ENCODE peak calls at places on chromosomes 11 and 22, in eight cellular contexts. R, D, S, P, O, N, C and Q are unnamed samples.

GRCh38 chr11:103222801-103223200 is 113.6 kb downstream of the DYNC2H1 start:
- DNase-seq in R (no peak), D (no peak), S (no peak), P (peak), O (no peak), N (no peak), C (no peak), Q (no peak)

GRCh38 chr11:121035823-121036222 is 11.9 kb downstream of the TBCEL start:
- DNase-seq in R (no peak), D (no peak), S (no peak), P (peak), O (no peak), N (no peak), C (peak), Q (no peak)

GRCh38 chr22:22882033-22882717 is 5.4 kb upstream of the IGLL5 start:
- DNase-seq in R (peak), D (no peak), S (no peak), P (no peak), O (no peak), N (no peak), C (peak), Q (peak)

GRCh38 chr11:113314389-113315301 is at the start of gene TTC12:
- DNase-seq in R (peak), D (peak), S (peak), P (peak), O (peak), N (peak), C (peak), Q (peak)

GRCh38 chr11:41963406-41963805 is 504.0 kb upstream of the LRRC4C start:
- DNase-seq in R (no peak), D (no peak), S (no peak), P (no peak), O (no peak), N (no peak), C (no peak), Q (no peak)

GRCh38 chr11:125881291-125881690 is 6.2 kb upstream of the HYLS1 start:
- DNase-seq in R (peak), D (no peak), S (no peak), P (no peak), O (no peak), N (no peak), C (no peak), Q (peak)

GRCh38 chr22:45212992-45213751 is 27.5 kb downstream of the KIAA0930 start:
- DNase-seq in R (no peak), D (peak), S (peak), P (peak), O (peak), N (no peak), C (no peak), Q (peak)

GRCh38 chr11:66015936-66016792 is 4.4 kb downstream of the CST6 start:
- DNase-seq in R (no peak), D (no peak), S (no peak), P (no peak), O (no peak), N (no peak), C (no peak), Q (no peak)

GRCh38 chr22:35752833-35753189 is 35.1 kb downstream of the APOL5 start:
- DNase-seq in R (no peak), D (no peak), S (no peak), P (no peak), O (no peak), N (no peak), C (no peak), Q (no peak)

GRCh38 chr22:35749808-35750207 is 32.1 kb downstream of the APOL5 start:
- DNase-seq in R (no peak), D (no peak), S (no peak), P (no peak), O (peak), N (peak), C (peak), Q (no peak)

GRCh38 chr22:35756722-35757121 is 39.0 kb downstream of the APOL5 start:
- DNase-seq in R (no peak), D (no peak), S (no peak), P (no peak), O (no peak), N (no peak), C (no peak), Q (no peak)

GRCh38 chr22:35754761-35755160 is 37.1 kb downstream of the APOL5 start:
- DNase-seq in R (peak), D (no peak), S (no peak), P (no peak), O (no peak), N (no peak), C (no peak), Q (peak)

DNA sequence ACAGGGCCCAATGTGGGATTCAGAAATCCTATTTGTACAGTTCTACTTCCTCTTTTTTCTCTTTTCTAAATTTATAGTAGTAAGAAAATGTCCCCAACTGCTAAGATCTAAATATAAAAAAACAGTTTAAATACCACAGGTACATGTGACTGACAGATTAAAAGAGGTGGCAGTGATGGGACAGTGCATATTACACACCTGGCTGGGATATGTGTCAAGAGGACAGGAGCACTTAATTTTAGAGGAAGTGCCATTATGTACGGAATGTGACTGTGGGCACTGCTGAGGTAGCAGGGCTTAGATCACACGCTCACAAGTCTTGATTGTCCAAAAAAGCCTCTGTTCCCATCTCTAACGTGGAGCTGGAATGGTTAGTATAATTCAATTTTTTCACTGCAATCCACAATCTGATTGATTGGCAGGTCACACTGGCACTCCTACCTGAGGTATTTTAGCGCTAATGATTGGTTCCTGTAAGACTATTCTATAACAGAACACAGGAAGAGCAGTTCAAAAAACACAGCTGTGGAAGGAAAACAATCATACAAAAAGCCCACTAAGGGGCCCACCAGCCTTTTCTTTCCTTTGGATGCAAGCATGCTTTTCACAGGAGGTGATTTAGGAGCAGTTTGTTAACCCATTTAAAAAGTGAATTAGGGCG is 34.6 kb downstream of the APOL5 start:
- DNase-seq in R (no peak), D (no peak), S (no peak), P (no peak), O (no peak), N (no peak), C (peak), Q (no peak)
- H3K4me3 ChIP-seq in R (no peak), D (no peak), S (no peak), P (no peak), O (no peak), N (no peak), C (no peak), Q (no peak)

GRCh38 chr11:33716236-33716635 is 15.6 kb upstream of the C11orf91 start:
- DNase-seq in R (peak), D (no peak), S (no peak), P (peak), O (no peak), N (no peak), C (peak), Q (peak)
- TF ChIP-seq CTCF in R (peak), D (peak), S (peak), P (peak), O (peak), N (peak), C (peak), Q (peak)

GRCh38 chr11:1864216-1864615 is 11.3 kb downstream of the LSP1 start:
- DNase-seq in R (no peak), D (no peak), S (no peak), P (peak), O (no peak), N (no peak), C (no peak), Q (no peak)

GRCh38 chr11:1864831-1865665 is 12.2 kb downstream of the LSP1 start:
- DNase-seq in R (no peak), D (no peak), S (no peak), P (no peak), O (no peak), N (no peak), C (no peak), Q (no peak)

GRCh38 chr11:1861435-1862411 is 8.8 kb downstream of the LSP1 start:
- DNase-seq in R (no peak), D (no peak), S (no peak), P (no peak), O (no peak), N (no peak), C (no peak), Q (no peak)

GRCh38 chr11:1862588-1863351 is 9.9 kb downstream of the LSP1 start:
- DNase-seq in R (peak), D (peak), S (no peak), P (peak), O (no peak), N (no peak), C (no peak), Q (no peak)

GRCh38 chr11:1863352-1864215 is 10.7 kb downstream of the LSP1 start:
- DNase-seq in R (peak), D (peak), S (peak), P (peak), O (peak), N (peak), C (no peak), Q (peak)
- H3K4me3 ChIP-seq in R (no peak), D (no peak), S (peak), P (no peak), O (no peak), N (no peak), C (no peak), Q (no peak)

DNA sequence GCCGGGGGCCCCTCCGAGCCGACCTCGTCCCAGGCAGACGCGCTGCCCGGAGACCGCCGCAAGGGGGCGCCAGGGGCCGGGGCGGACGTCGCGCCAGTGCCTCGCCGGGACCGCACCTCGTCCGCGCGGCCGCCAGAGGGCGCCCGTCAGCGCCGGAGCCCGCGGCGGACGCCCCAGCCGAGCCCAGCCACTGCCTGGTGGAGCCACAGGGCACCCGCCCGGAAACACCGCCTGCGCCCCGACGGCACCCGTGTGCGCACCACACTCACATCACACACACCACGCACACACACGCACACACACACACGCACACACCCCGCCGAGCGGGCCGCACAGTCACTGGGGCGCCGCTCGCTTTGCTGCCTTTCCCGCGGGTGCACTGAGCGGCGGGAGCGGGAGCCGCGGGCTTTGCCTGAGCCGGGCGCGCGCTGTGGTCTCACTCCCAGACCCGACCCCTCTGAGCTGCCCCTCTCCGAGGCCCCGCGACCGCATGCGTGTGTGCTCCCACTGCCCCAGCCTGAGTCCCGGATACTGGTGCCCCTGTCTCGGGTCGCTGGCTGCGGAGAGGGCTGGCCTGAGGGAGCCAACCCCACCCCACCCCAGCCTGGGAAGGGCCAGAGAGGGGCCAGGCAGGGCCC is 449.3 kb downstream of the OPCML start:
- DNase-seq in R (no peak), D (peak), S (peak), P (peak), O (peak), N (no peak), C (peak), Q (peak)
- TF ChIP-seq CTCF in R (peak), D (peak), S (peak), P (peak), O (peak), N (peak), C (peak), Q (peak)

GRCh38 chr22:38949889-38950405 is 7.5 kb upstream of the APOBEC3A start:
- DNase-seq in R (no peak), D (no peak), S (no peak), P (no peak), O (no peak), N (no peak), C (no peak), Q (no peak)
- H3K4me3 ChIP-seq in R (no peak), D (no peak), S (no peak), P (no peak), O (no peak), N (no peak), C (no peak), Q (no peak)